ENCODE peak calls at places on chromosomes 1 and 21, in four cellular contexts. One of them, this sample, is unnamed.

GRCh38 chr1:221887091-221887746 is 145.3 kb upstream of the DUSP10 start:
- DNase-seq in H4: peak; percentile 93
- DNase-seq in NCI-H460: peak; percentile 64
- DNase-seq in nephron progenitor cell: no peak
- DNase-seq in this sample: peak; percentile 77

GRCh38 chr1:37752213-37752582 is 12.7 kb downstream of the EPHA10 start:
- DNase-seq in H4: no peak
- DNase-seq in NCI-H460: no peak
- DNase-seq in nephron progenitor cell: no peak
- DNase-seq in this sample: no peak

GRCh38 chr1:185929759-185930158 is 195.6 kb downstream of the HMCN1 start:
- DNase-seq in H4: no peak
- DNase-seq in NCI-H460: peak; percentile 38
- DNase-seq in nephron progenitor cell: no peak
- DNase-seq in this sample: no peak

GRCh38 chr1:5707566-5708178 is 284.6 kb downstream of the NPHP4 start:
- DNase-seq in H4: no peak
- DNase-seq in NCI-H460: no peak
- DNase-seq in nephron progenitor cell: no peak
- DNase-seq in this sample: peak; percentile 2

GRCh38 chr1:119380983-119381662 is 12.5 kb downstream of the HAO2 start:
- DNase-seq in H4: no peak
- DNase-seq in NCI-H460: no peak
- DNase-seq in nephron progenitor cell: no peak
- DNase-seq in this sample: no peak

GRCh38 chr1:199551967-199552565 is 475.4 kb upstream of the NR5A2 start:
- DNase-seq in H4: peak; percentile 55
- DNase-seq in NCI-H460: peak; percentile 66
- DNase-seq in nephron progenitor cell: peak; percentile 58
- DNase-seq in this sample: peak; percentile 48

GRCh38 chr21:17609681-17610080 is 3.0 kb downstream of the BTG3 start:
- DNase-seq in H4: no peak
- DNase-seq in NCI-H460: no peak
- DNase-seq in nephron progenitor cell: no peak
- DNase-seq in this sample: no peak

GRCh38 chr1:209674957-209675566 is at the start of gene G0S2:
- DNase-seq in H4: no peak
- DNase-seq in NCI-H460: no peak
- DNase-seq in nephron progenitor cell: peak; percentile 63
- DNase-seq in this sample: no peak

GRCh38 chr1:202122639-202123335 is at the start of gene GPR37L1:
- DNase-seq in H4: no peak
- DNase-seq in NCI-H460: peak; percentile 75
- DNase-seq in nephron progenitor cell: peak; percentile 75
- DNase-seq in this sample: no peak

GRCh38 chr1:215476541-215476940 is 90.6 kb upstream of the KCTD3 start:
- DNase-seq in H4: no peak
- DNase-seq in NCI-H460: no peak
- DNase-seq in nephron progenitor cell: no peak
- DNase-seq in this sample: no peak

GRCh38 chr1:193192586-193192985 is 6.2 kb upstream of the B3GALT2 start:
- DNase-seq in H4: no peak
- DNase-seq in NCI-H460: no peak
- DNase-seq in nephron progenitor cell: no peak
- DNase-seq in this sample: no peak

GRCh38 chr1:171653796-171654704 is 1.6 kb upstream of the MYOC start:
- DNase-seq in H4: no peak
- DNase-seq in NCI-H460: peak; percentile 2
- DNase-seq in nephron progenitor cell: no peak
- DNase-seq in this sample: no peak

GRCh38 chr1:215267495-215267894 is 185.0 kb downstream of the KCNK2 start:
- DNase-seq in H4: no peak
- DNase-seq in NCI-H460: no peak
- DNase-seq in nephron progenitor cell: no peak
- DNase-seq in this sample: no peak

GRCh38 chr1:182713492-182713891 is 29.1 kb upstream of the RGS8 start:
- DNase-seq in H4: no peak
- DNase-seq in NCI-H460: no peak
- DNase-seq in nephron progenitor cell: no peak
- DNase-seq in this sample: no peak

GRCh38 chr1:192986110-192986747 is 72.9 kb downstream of the UCHL5 start:
- DNase-seq in H4: no peak
- DNase-seq in NCI-H460: no peak
- DNase-seq in nephron progenitor cell: no peak
- DNase-seq in this sample: no peak

GRCh38 chr1:112209493-112209892 is 186.5 kb upstream of the CTTNBP2NL start:
- DNase-seq in H4: no peak
- DNase-seq in NCI-H460: no peak
- DNase-seq in nephron progenitor cell: no peak
- DNase-seq in this sample: no peak

GRCh38 chr1:17210176-17210575 is 5.2 kb downstream of the PADI1 start:
- DNase-seq in H4: no peak
- DNase-seq in NCI-H460: no peak
- DNase-seq in nephron progenitor cell: no peak
- DNase-seq in this sample: peak; percentile 20

GRCh38 chr21:45874716-45875415 is 106.7 kb upstream of the COL6A1 start:
- DNase-seq in H4: peak; percentile 97
- DNase-seq in NCI-H460: no peak
- DNase-seq in nephron progenitor cell: no peak
- DNase-seq in this sample: no peak

GRCh38 chr21:29382029-29382654 is 83.4 kb downstream of the BACH1 start:
- DNase-seq in H4: peak; percentile 25
- DNase-seq in NCI-H460: no peak
- DNase-seq in nephron progenitor cell: no peak
- DNase-seq in this sample: peak; percentile 34

GRCh38 chr1:117095237-117095636 is 26.3 kb downstream of the TRIM45 start:
- DNase-seq in H4: peak; percentile 6
- DNase-seq in NCI-H460: no peak
- DNase-seq in nephron progenitor cell: no peak
- DNase-seq in this sample: no peak

GRCh38 chr1:172662464-172663109 is 3.7 kb downstream of the FASLG start:
- DNase-seq in H4: peak; percentile 70
- DNase-seq in NCI-H460: no peak
- DNase-seq in nephron progenitor cell: no peak
- DNase-seq in this sample: no peak

GRCh38 chr1:27979151-27979858 is 19.5 kb downstream of the XKR8 start:
- DNase-seq in H4: peak; percentile 73
- DNase-seq in NCI-H460: peak; percentile 54
- DNase-seq in nephron progenitor cell: no peak
- DNase-seq in this sample: peak; percentile 51

GRCh38 chr1:47941609-47942237 is 55.5 kb downstream of the TRABD2B start:
- DNase-seq in H4: peak; percentile 37
- DNase-seq in NCI-H460: no peak
- DNase-seq in nephron progenitor cell: no peak
- DNase-seq in this sample: peak; percentile 41